ENCODE peak calls at places on chromosomes 5 and 9, in four cellular contexts. Z, V, E and I are unnamed samples.

GRCh38 chr5:99102073-99102697 is 173.4 kb upstream of the CHD1 start:
- DNase-seq in E (no peak), V (no peak), Z (no peak), I (no peak)

GRCh38 chr9:136533775-136534157 is 12.1 kb downstream of the NOTCH1 start:
- DNase-seq in V (no peak), E (no peak), Z (no peak), I (peak)

GRCh38 chr5:11400312-11400711 is 503.9 kb downstream of the CTNND2 start:
- DNase-seq in Z (no peak), V (no peak), E (no peak), I (no peak)

GRCh38 chr5:91126888-91127287 is 256.2 kb downstream of the ARRDC3 start:
- DNase-seq in V (no peak), E (no peak), Z (no peak), I (no peak)

GRCh38 chr5:61638476-61638875 is 306.4 kb downstream of the ZSWIM6 start:
- DNase-seq in V (no peak), Z (no peak), E (no peak), I (no peak)

GRCh38 chr9:109699019-109699418 is 81.0 kb upstream of the PALM2AKAP2 start:
- DNase-seq in E (no peak), V (peak), Z (no peak), I (no peak)

GRCh38 chr9:129868571-129869486 is 33.6 kb downstream of the USP20 start:
- DNase-seq in V (no peak), Z (no peak), E (no peak), I (peak)

GRCh38 chr5:76867827-76868693 is 18.2 kb downstream of the S100Z start:
- DNase-seq in E (peak), V (peak), Z (peak), I (peak)

GRCh38 chr9:114811301-114811700 is 5.5 kb upstream of the TNFSF15 start:
- DNase-seq in V (peak), E (peak), Z (no peak), I (no peak)

GRCh38 chr5:78717674-78718073 is 69.1 kb upstream of the LHFPL2 start:
- DNase-seq in V (peak), E (no peak), Z (no peak), I (no peak)

GRCh38 chr5:9644630-9645029 is 14.5 kb upstream of the TAS2R1 start:
- DNase-seq in V (peak), E (no peak), Z (no peak), I (no peak)

GRCh38 chr9:1994180-1994579 is 21.0 kb upstream of the SMARCA2 start:
- DNase-seq in V (peak), E (no peak), Z (no peak), I (no peak)

GRCh38 chr9:101707708-101708107 is 30.7 kb downstream of the GRIN3A start:
- DNase-seq in V (no peak), E (no peak), Z (no peak), I (no peak)

GRCh38 chr9:101702257-101702656 is 36.2 kb downstream of the GRIN3A start:
- DNase-seq in E (no peak), Z (no peak), V (no peak), I (peak)

GRCh38 chr9:101706261-101706798 is 32.1 kb downstream of the GRIN3A start:
- DNase-seq in E (no peak), V (no peak), Z (no peak), I (no peak)

GRCh38 chr9:101706929-101707328 is 31.5 kb downstream of the GRIN3A start:
- DNase-seq in Z (no peak), V (no peak), E (no peak), I (no peak)

DNA sequence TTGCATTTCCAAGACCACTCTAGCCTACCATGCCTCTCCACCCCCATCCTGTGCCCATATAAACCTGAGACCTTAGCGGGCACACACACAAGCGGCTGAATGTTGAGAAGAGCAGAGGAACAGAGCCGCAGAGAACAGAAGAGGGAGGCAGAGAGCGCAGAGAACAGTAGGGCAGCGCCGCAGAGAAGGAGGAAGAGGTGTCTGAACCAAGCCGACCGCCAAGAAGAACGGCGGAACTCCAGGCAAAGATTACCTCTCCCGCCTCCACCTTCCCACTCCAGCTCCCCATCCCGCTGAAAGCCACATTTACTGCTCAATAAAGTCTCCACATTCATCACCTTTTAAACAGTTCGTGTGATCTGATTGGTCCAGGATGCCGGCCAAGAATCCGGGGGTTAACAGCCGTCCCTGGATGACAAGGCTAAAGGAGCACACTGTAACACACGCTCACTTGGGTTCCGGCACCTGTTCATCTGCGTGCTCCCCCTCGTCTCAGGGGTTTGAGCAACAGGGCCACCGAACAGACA is 33.2 kb downstream of the GRIN3A start:
- DNase-seq in E (peak), Z (no peak), V (no peak), I (no peak)
- TF ChIP-seq CTCF in E (no peak), Z (peak), V (peak), I (peak)

GRCh38 chr5:43564289-43564850 is 7.5 kb upstream of the PAIP1 start:
- DNase-seq in V (no peak), E (no peak), Z (no peak), I (no peak)
- TF ChIP-seq CTCF in V (no peak), E (no peak), Z (no peak), I (no peak)

GRCh38 chr9:78017294-78017693 is 14.3 kb downstream of the GNAQ start:
- DNase-seq in V (no peak), Z (no peak), E (no peak), I (no peak)

GRCh38 chr9:78025186-78025585 is 6.4 kb downstream of the GNAQ start:
- DNase-seq in V (no peak), Z (no peak), E (no peak), I (no peak)

GRCh38 chr9:78026416-78026815 is 5.2 kb downstream of the GNAQ start:
- DNase-seq in V (peak), E (no peak), Z (no peak), I (no peak)

GRCh38 chr9:78023003-78023741 is 8.4 kb downstream of the GNAQ start:
- DNase-seq in Z (peak), V (peak), E (peak), I (no peak)

GRCh38 chr9:78021692-78022091 is 9.9 kb downstream of the GNAQ start:
- DNase-seq in Z (no peak), E (no peak), V (no peak), I (no peak)
- TF ChIP-seq CTCF in Z (peak), E (no peak), V (no peak), I (no peak)

DNA sequence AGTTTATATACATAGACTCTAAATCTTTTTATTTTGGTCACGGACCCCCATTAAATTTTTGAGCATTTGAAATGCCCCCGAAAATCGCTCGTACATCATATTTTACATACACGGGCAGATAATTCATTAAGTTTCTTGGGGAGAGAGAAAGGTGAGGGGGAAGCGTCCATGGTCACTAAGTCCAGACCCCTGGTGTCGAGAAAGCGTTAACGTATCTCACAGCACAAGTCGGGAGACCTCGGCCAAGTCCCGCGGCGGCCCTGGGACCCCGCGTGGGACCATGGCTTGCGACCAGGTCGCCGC is 794 bp downstream of the PTBP3 start:
- DNase-seq in V (no peak), Z (no peak), E (no peak), I (no peak)
- TF ChIP-seq CTCF in V (no peak), Z (no peak), E (no peak), I (no peak)

GRCh38 chr5:112917453-112918005 is 4.5 kb downstream of the REEP5 start:
- DNase-seq in Z (no peak), E (peak), V (peak), I (no peak)
- TF ChIP-seq CTCF in Z (peak), E (no peak), V (no peak), I (no peak)